ENCODE peak calls at places on chromosomes 2 and 18, in four cellular contexts. O is head of caudate nucleus; E is stimulated activated effector memory CD8-positive, alpha-beta T cell treated with anti-CD3 and anti-CD28 coated beads, Interleukin-12 subunit alpha, Interleukin-12 subunit beta, amount 100 ng/mL, for 72 hours; G is stimulated activated CD4-positive, alpha-beta T cell treated with anti-CD3 and anti-CD28 coated beads, Interleukin-12 subunit alpha, Interleukin-12 subunit beta, amount 100 ng/mL, for 4 hours. D is an unnamed sample.

GRCh38 chr2:113273031-113273551 is 5.6 kb downstream of the PAX8 start:
- DNase-seq in G (no peak), E (peak; percentile 9), O (no peak), D (no peak)

GRCh38 chr18:67661555-67661954 is 145.0 kb upstream of the DSEL start:
- DNase-seq in O (no peak), G (no peak), E (no peak), D (no peak)

GRCh38 chr18:73742959-73743358 is 404.7 kb downstream of the FBXO15 start:
- DNase-seq in E (no peak), G (no peak), O (no peak), D (no peak)

GRCh38 chr18:23247363-23247762 is 112.1 kb downstream of the CABLES1 start:
- DNase-seq in E (no peak), O (no peak), G (no peak), D (no peak)

GRCh38 chr2:200110380-200110779 is 155.0 kb downstream of the MAIP1 start:
- DNase-seq in O (no peak), G (no peak), E (no peak), D (no peak)

GRCh38 chr2:85390941-85391669 is 19.1 kb downstream of the CAPG start:
- DNase-seq in G (peak; percentile 70), O (peak; percentile 50), E (peak; percentile 60), D (no peak)

GRCh38 chr2:224860786-224861185 is 144.6 kb upstream of the CCDC195 start:
- DNase-seq in E (no peak), O (no peak), G (no peak), D (no peak)

GRCh38 chr2:191386938-191387536 is 141.8 kb downstream of the MYO1B start:
- DNase-seq in O (no peak), G (no peak), E (no peak), D (peak; percentile 35)

GRCh38 chr18:56186319-56186718 is 452.1 kb downstream of the TXNL1 start:
- DNase-seq in E (no peak), G (no peak), O (no peak), D (no peak)